ENCODE peak calls at places on chromosome 16, in seven cellular contexts. F is heart left ventricle, I is right lobe of liver, X is cardiac muscle cell, K is AG04450, D is upper lobe of right lung, M is endothelial cell. Y is an unnamed sample.

GRCh38 chr16:19885456-19886060 is 910 bp upstream of the GPRC5B start:
- DNase-seq in F (peak), I (peak), X (no peak), K (no peak), D (peak), M (peak), Y (no peak)

GRCh38 chr16:52861614-52862022 is 191.1 kb downstream of the CHD9NB start:
- DNase-seq in F (no peak), I (no peak), X (peak), K (no peak), D (no peak), M (peak), Y (no peak)

GRCh38 chr16:86879268-86879667 is 300.9 kb downstream of the FOXL1 start:
- DNase-seq in F (no peak), I (no peak), X (no peak), K (no peak), D (peak), M (no peak), Y (peak)

GRCh38 chr16:75927824-75928223 is 201.5 kb upstream of the CPHXL start:
- DNase-seq in F (no peak), I (no peak), X (no peak), K (no peak), D (no peak), M (no peak), Y (no peak)

GRCh38 chr16:72620853-72621252 is 427.1 kb downstream of the ZFHX3 start:
- DNase-seq in F (no peak), I (no peak), X (no peak), K (no peak), D (no peak), M (no peak), Y (no peak)

GRCh38 chr16:55908641-55909040 is 33.5 kb upstream of the CES5A start:
- DNase-seq in F (no peak), I (no peak), X (no peak), K (no peak), D (no peak), M (no peak), Y (no peak)

GRCh38 chr16:26673011-26673410 is 393.7 kb upstream of the C16orf82 start:
- DNase-seq in F (no peak), I (no peak), X (no peak), K (no peak), D (no peak), M (no peak), Y (no peak)

GRCh38 chr16:67260426-67261063 is 11.8 kb downstream of the SLC9A5 start:
- DNase-seq in F (peak), I (no peak), X (peak), K (no peak), D (no peak), M (no peak), Y (no peak)

GRCh38 chr16:68235105-68235881 is 634 bp downstream of the ESRP2 start:
- DNase-seq in F (no peak), I (peak), X (peak), K (no peak), D (peak), M (no peak), Y (peak)

GRCh38 chr16:75243667-75244224 is 7.7 kb downstream of the BCAR1 start:
- DNase-seq in F (no peak), I (no peak), X (no peak), K (no peak), D (no peak), M (no peak), Y (no peak)

GRCh38 chr16:69410285-69410990 is 14.0 kb upstream of the CYB5B start:
- DNase-seq in F (no peak), I (no peak), X (no peak), K (no peak), D (no peak), M (no peak), Y (no peak)

GRCh38 chr16:85612191-85612800 is 826 bp upstream of the GSE1 start:
- DNase-seq in F (peak), I (peak), X (peak), K (peak), D (peak), M (no peak), Y (no peak)

GRCh38 chr16:878886-879285 is 78.4 kb upstream of the GNG13 start:
- DNase-seq in F (no peak), I (no peak), X (no peak), K (no peak), D (no peak), M (no peak), Y (peak)

GRCh38 chr16:30113031-30113710 is at the start of gene GDPD3:
- DNase-seq in F (peak), I (no peak), X (no peak), K (no peak), D (peak), M (no peak), Y (no peak)

GRCh38 chr16:59259964-59260348 is 525.8 kb upstream of the GOT2 start:
- DNase-seq in F (no peak), I (no peak), X (no peak), K (no peak), D (no peak), M (no peak), Y (no peak)

GRCh38 chr16:67594956-67595355 is 32.6 kb downstream of the CTCF start:
- DNase-seq in F (no peak), I (peak), X (no peak), K (no peak), D (no peak), M (no peak), Y (no peak)

GRCh38 chr16:79653337-79654000 is 52.9 kb upstream of the MAF start:
- DNase-seq in F (peak), I (no peak), X (peak), K (no peak), D (no peak), M (no peak), Y (no peak)

GRCh38 chr16:86048221-86048620 is 149.3 kb downstream of the IRF8 start:
- DNase-seq in F (no peak), I (no peak), X (no peak), K (no peak), D (peak), M (peak), Y (peak)

DNA sequence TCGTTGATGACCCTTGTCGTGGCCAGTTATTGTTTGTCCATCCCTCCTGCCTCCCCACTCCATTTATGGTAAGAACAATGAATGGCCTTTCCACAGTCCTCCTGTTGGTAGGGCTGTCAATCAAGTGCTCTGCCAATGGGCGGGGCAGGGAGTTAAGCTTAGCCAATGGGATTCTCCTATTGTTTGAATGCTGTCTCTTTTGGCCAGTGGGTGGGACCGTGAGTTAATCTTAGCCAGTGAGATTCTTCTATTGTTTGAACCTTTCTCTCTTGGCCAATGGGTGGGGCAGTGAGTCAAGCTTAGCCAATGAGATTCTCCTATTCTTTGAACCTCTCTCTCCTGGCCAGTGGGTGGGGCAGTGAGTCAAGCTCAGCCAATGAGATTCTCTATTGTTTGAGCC is 85.4 kb downstream of the IRX3 start:
- DNase-seq in F (no peak), I (no peak), X (no peak), K (no peak), D (no peak), M (no peak), Y (no peak)
- TF ChIP-seq CTCF in F (no peak), I (no peak), X (no peak), K (no peak), D (no peak), M (no peak), Y (no peak)

DNA sequence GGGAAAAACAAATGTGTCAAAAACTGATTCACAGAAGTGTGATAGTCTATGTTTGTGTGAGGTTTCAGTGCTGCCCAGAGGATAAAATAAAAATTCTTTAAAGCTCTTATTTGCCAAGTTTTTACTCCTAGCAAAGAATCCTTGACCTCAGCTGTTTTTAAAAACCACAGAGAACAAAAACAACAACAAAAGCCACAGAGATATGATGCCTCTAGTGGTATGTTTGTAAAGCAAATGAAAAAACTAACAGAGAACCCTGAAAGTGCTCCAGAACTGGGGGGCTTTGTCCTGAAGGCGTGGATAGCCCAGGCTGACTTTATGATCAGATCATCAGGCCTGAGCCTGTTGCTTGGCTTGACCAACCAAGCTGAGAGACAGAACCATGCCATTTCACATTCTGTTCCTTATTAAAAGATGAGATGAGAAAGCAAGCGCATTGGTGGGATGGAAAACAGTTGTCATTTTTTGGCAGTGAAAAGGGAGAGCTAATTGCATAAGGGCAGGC is 411.1 kb downstream of the CPPED1 start:
- DNase-seq in F (no peak), I (no peak), X (no peak), K (no peak), D (no peak), M (no peak), Y (no peak)
- TF ChIP-seq CTCF in F (no peak), I (no peak), X (no peak), K (no peak), D (peak), M (no peak), Y (peak)

DNA sequence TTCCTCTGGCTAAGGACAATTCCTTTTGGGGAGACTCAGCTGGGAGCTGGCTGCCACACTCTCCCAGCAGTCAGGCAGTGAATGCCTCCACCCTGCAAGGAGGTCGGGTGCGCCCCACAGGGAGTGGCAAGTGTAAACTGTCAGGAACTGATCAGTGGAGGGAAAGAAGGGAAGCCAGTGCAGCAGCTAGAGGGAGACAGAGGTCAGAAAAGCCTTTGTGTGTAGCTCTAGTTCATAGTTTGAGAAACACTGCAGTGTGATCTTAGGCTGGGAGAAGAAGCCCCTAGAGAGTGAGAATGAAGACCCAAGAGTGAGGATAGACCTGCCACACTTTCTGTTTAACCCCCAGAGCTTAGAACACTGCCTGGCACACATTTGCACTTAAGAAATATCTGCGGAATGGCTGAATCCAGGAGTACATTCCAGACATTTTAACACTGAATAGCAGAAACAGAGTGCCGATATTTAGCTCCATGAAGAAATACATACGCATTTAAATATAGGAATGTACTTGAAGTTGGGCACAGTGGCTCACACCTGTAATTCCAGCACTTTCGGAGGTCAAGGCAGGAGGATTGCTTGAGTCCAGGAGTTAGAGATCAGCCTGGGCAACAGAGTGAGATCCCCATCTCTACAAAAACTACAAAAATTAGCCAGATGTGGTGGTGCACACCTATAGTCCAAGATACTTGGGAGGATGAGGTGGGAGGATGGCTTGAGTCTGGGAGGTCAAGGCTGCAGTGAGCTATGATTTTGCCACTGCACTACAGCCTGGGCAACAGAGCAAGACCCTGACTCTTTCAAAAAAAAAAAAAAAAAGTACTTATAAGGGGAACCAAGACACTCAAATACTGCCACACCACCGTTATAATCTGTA is 11.1 kb upstream of the SLC5A11 start:
- DNase-seq in F (no peak), I (no peak), X (peak), K (no peak), D (no peak), M (peak), Y (no peak)
- TF ChIP-seq CTCF in F (peak), I (peak), X (peak), K (peak), D (peak), M (no peak), Y (peak)

GRCh38 chr16:6611535-6611934 is 721.1 kb upstream of the RBFOX1 start:
- DNase-seq in F (no peak), I (no peak), X (no peak), K (no peak), D (no peak), M (peak), Y (no peak)
- TF ChIP-seq CTCF in F (no peak), I (no peak), X (no peak), K (no peak), D (no peak), M (no peak), Y (no peak)

GRCh38 chr16:89380681-89381080 is 109.7 kb downstream of the ANKRD11 start:
- DNase-seq in F (no peak), I (no peak), X (no peak), K (no peak), D (no peak), M (no peak), Y (peak)

GRCh38 chr16:89381788-89382187 is 108.6 kb downstream of the ANKRD11 start:
- DNase-seq in F (no peak), I (peak), X (no peak), K (no peak), D (no peak), M (no peak), Y (peak)

GRCh38 chr16:89384282-89384681 is 106.1 kb downstream of the ANKRD11 start:
- DNase-seq in F (no peak), I (no peak), X (no peak), K (no peak), D (no peak), M (no peak), Y (peak)

GRCh38 chr16:89385712-89386111 is 104.6 kb downstream of the ANKRD11 start:
- DNase-seq in F (no peak), I (no peak), X (no peak), K (no peak), D (no peak), M (no peak), Y (no peak)

DNA sequence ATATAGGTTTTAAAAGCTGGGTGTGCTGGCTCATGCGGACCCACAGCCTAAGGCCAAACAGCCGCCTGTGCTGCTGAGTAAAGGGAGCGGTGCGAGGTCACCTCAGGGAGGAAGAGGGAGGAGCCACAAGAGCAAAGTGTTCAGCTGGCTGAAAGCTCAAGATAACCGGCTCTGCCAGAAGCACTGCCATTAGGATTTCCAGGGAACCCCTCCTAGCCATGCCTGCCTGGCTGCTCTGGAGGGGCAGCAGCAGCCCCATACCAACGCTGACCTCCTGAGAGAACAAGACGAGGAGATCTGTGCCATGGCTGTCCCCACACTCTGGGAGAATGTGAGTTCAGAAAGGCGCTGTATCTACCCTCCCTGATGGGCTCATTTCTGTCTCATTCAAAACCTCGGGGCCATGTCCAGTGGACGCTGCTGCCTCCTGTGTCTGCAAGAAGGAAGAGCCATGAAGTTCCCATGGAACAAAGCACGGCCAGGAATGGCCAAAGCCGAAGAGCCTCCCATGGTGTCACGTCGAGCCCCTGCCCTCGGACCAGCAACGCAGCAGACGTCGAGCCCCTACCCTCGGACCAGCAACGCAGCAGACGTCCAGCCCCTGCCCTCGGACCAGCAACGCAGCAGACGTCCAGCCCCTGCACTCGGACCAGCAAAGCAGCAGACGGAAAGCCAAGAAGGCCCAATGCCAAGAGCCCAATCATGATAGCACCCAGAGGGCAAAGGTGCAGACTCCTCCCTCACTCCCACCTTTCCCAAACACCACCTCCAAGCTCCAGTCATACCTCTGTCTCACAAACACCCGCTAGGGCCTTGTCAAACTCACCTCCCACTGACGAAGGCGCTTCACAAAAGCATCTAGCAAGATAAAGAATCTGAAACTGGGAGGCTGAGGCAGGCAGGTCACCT is 107.0 kb downstream of the ANKRD11 start:
- DNase-seq in F (peak), I (peak), X (peak), K (no peak), D (peak), M (peak), Y (peak)
- TF ChIP-seq CTCF in F (no peak), I (peak), X (peak), K (peak), D (no peak), M (no peak), Y (peak)

GRCh38 chr16:10889880-10890279 is 12.9 kb downstream of the CIITA start:
- DNase-seq in F (no peak), I (no peak), X (no peak), K (no peak), D (no peak), M (no peak), Y (no peak)
- TF ChIP-seq CTCF in F (no peak), I (no peak), X (no peak), K (no peak), D (no peak), M (no peak), Y (no peak)

GRCh38 chr16:57316390-57317017 is 32.0 kb upstream of the PLLP start:
- DNase-seq in F (no peak), I (no peak), X (no peak), K (peak), D (no peak), M (no peak), Y (no peak)
- TF ChIP-seq CTCF in F (no peak), I (no peak), X (no peak), K (no peak), D (no peak), M (no peak), Y (no peak)

DNA sequence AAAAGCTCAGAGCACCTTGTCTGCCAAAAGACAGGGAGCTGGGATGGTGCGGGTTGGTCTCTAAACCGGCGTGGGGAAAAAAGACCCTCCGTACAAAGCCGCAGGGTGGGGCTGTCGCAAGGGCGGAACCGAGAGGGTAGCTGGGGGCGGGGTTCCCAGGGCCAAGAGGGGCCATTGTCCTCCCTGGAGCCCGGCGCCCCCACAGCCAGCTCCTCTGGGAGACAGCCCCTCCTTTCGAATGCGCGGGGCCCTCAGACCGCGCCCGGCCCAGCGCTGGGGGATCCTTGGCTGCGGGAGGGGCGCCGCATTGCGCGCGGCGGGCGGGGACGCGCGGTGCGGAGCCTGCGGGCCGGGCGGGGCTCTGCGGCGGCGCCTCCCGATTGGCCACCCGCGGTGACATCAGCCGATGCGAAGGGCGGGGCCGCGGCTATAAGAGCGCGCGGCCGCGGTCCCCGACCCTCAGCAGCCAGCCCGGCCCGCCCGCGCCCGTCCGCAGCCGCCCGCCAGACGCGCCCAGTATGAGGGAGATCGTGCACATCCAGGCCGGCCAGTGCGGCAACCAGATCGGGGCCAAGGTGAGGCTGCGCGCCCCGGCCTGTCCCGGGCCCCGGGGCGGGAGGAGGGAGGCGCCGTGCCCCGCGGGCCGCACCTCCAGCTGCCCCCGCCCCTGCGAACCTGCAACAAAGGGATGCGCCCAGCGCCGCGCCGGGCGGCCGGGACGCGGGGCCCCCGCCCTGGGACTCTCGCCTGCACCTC is at the start of gene TUBB3:
- DNase-seq in F (peak), I (peak), X (peak), K (no peak), D (peak), M (peak), Y (peak)
- TF ChIP-seq CTCF in F (no peak), I (no peak), X (no peak), K (peak), D (no peak), M (no peak), Y (peak)

GRCh38 chr16:81315271-81316175 is 761 bp downstream of the GAN start:
- DNase-seq in F (peak), I (peak), X (peak), K (no peak), D (peak), M (peak), Y (peak)
- TF ChIP-seq CTCF in F (peak), I (no peak), X (peak), K (no peak), D (no peak), M (no peak), Y (peak)

Y was measured in chondrocyte.